ENCODE peak calls at places on chromosome 3, in seven cellular contexts. I, X, H, O, S, K and V are unnamed samples.

GRCh38 chr3:39141211-39141995 is 12.0 kb downstream of the CSRNP1 start:
- DNase-seq in X (no peak), S (peak), I (no peak), K (no peak), H (no peak), O (no peak), V (no peak)

GRCh38 chr3:133442518-133442917 is 42.7 kb downstream of the BFSP2 start:
- DNase-seq in S (no peak), O (no peak), X (no peak), I (no peak), H (no peak), K (no peak), V (no peak)

GRCh38 chr3:36543276-36543997 is 163.1 kb downstream of the STAC start:
- DNase-seq in S (no peak), O (no peak), I (no peak), H (no peak), K (no peak), X (no peak), V (no peak)

GRCh38 chr3:64049136-64049535 is 25.8 kb upstream of the PSMD6 start:
- DNase-seq in O (no peak), S (no peak), X (no peak), K (no peak), I (no peak), H (no peak), V (no peak)

GRCh38 chr3:124650798-124651197 is 79.5 kb upstream of the UMPS start:
- DNase-seq in K (peak), S (no peak), H (no peak), X (no peak), O (no peak), I (no peak), V (no peak)

GRCh38 chr3:184683900-184684560 is 27.8 kb downstream of the MAGEF1 start:
- DNase-seq in O (no peak), H (no peak), X (no peak), K (no peak), S (no peak), I (no peak), V (no peak)

GRCh38 chr3:127406309-127407025 is 118.6 kb upstream of the PRR20G start:
- DNase-seq in K (no peak), X (no peak), S (no peak), I (peak), O (no peak), H (peak), V (no peak)

GRCh38 chr3:160707187-160707789 is 30.3 kb downstream of the ARL14 start:
- DNase-seq in O (no peak), H (peak), I (peak), S (peak), X (peak), K (peak), V (no peak)

GRCh38 chr3:138408751-138409161 is 25.7 kb upstream of the ESYT3 start:
- DNase-seq in K (no peak), H (no peak), O (no peak), S (no peak), I (no peak), X (no peak), V (no peak)